ENCODE peak calls at places on chromosomes 6 and 20, in ten cellular contexts. H is AG10803, I is endodermal cell, F is neural progenitor cell, U is fibroblast of mammary gland, P is left ventricle myocardium inferior, W is cardiac muscle cell, R is astrocyte, G is tibial artery, T is A549. J is an unnamed sample.
A peak's percentile ranks its signal among the peaks of the same experiment; 100 is the strongest.

GRCh38 chr6:41200901-41201783 is at the start of gene TREML2:
- DNase-seq in I (peak; percentile 49), T (no peak), U (no peak), R (no peak), P (no peak), F (no peak), W (no peak), G (no peak), H (no peak), J (no peak)

GRCh38 chr20:32918296-32918695 is 59.6 kb downstream of the EFCAB8 start:
- DNase-seq in G (no peak), U (no peak), F (no peak), P (no peak), R (no peak), I (peak; percentile 47), H (no peak), W (no peak), T (no peak), J (no peak)

GRCh38 chr6:142694054-142694453 is 250.9 kb downstream of the HIVEP2 start:
- DNase-seq in W (no peak), F (no peak), G (no peak), U (peak; percentile 59), P (no peak), H (peak; percentile 59), T (no peak), R (peak; percentile 69), I (no peak), J (no peak)

GRCh38 chr20:35954907-35955251 is 577 bp upstream of the SCAND1 start:
- DNase-seq in F (no peak), P (no peak), I (no peak), W (no peak), H (peak; percentile 43), T (no peak), G (no peak), U (peak; percentile 60), R (peak; percentile 29), J (peak; percentile 46)

GRCh38 chr6:39823187-39823815 is 31.1 kb downstream of the DAAM2 start:
- DNase-seq in F (no peak), I (no peak), R (no peak), T (no peak), H (no peak), U (peak; percentile 61), G (peak; percentile 82), W (no peak), P (peak; percentile 73), J (no peak)

GRCh38 chr20:41299899-41300298 is 17.6 kb downstream of the ZHX3 start:
- DNase-seq in T (no peak), F (no peak), G (no peak), P (no peak), R (no peak), H (peak; percentile 62), I (no peak), W (no peak), U (no peak), J (no peak)

GRCh38 chr6:168956884-168957730 is 296.5 kb downstream of the THBS2 start:
- DNase-seq in R (peak; percentile 65), U (peak; percentile 86), G (peak; percentile 83), H (peak; percentile 88), P (peak; percentile 54), W (peak; percentile 71), F (peak; percentile 78), T (peak; percentile 60), I (peak; percentile 87), J (peak; percentile 12)

GRCh38 chr6:70590387-70590786 is 23.7 kb downstream of the SDHAF4 start:
- DNase-seq in F (no peak), W (no peak), U (no peak), R (no peak), I (no peak), H (no peak), T (no peak), G (no peak), P (no peak), J (no peak)

GRCh38 chr6:88251261-88251660 is 85.1 kb upstream of the CNR1 start:
- DNase-seq in F (no peak), I (no peak), R (no peak), U (no peak), P (no peak), H (no peak), T (no peak), W (no peak), G (no peak), J (no peak)

GRCh38 chr6:130136803-130137202 is 85.9 kb downstream of the SAMD3 start:
- DNase-seq in P (no peak), W (no peak), U (peak; percentile 12), I (no peak), F (no peak), G (no peak), H (no peak), T (no peak), R (peak; percentile 18), J (no peak)

GRCh38 chr20:45861157-45862075 is 4.0 kb downstream of the ZSWIM3 start:
- DNase-seq in T (no peak), H (no peak), W (no peak), P (no peak), F (no peak), I (no peak), G (no peak), R (no peak), U (no peak), J (no peak)

GRCh38 chr6:57822896-57823358 is 505.5 kb downstream of the PRIM2 start:
- DNase-seq in F (peak; percentile 4), H (no peak), P (no peak), I (peak; percentile 78), R (no peak), U (peak; percentile 94), G (no peak), T (peak; percentile 8), W (no peak), J (no peak)

GRCh38 chr6:6912841-6913240 is 194.9 kb upstream of the RREB1 start:
- DNase-seq in I (no peak), P (no peak), U (no peak), H (no peak), T (no peak), R (no peak), G (no peak), F (no peak), W (no peak), J (no peak)

GRCh38 chr6:53896237-53896636 is 101.4 kb downstream of the LRRC1 start:
- DNase-seq in G (no peak), U (no peak), F (no peak), P (no peak), R (peak; percentile 54), T (peak; percentile 2), I (no peak), W (peak; percentile 34), H (peak; percentile 53), J (peak; percentile 43)

GRCh38 chr6:44104661-44105060 is 22.6 kb downstream of the MRPL14 start:
- DNase-seq in H (no peak), F (no peak), G (no peak), U (peak; percentile 50), I (no peak), R (no peak), W (no peak), T (no peak), P (peak; percentile 47), J (no peak)

GRCh38 chr20:58103961-58104360 is 124.5 kb downstream of the ANKRD60 start:
- DNase-seq in I (no peak), R (no peak), P (no peak), G (no peak), U (no peak), W (no peak), H (no peak), F (no peak), T (no peak), J (no peak)

GRCh38 chr20:58100731-58101356 is 127.6 kb downstream of the ANKRD60 start:
- DNase-seq in U (no peak), W (no peak), P (no peak), R (no peak), F (no peak), I (no peak), H (no peak), G (no peak), T (no peak), J (no peak)

GRCh38 chr20:58102252-58102651 is 126.2 kb downstream of the ANKRD60 start:
- DNase-seq in F (no peak), W (no peak), G (no peak), U (no peak), H (peak; percentile 87), I (no peak), P (no peak), T (no peak), R (peak; percentile 75), J (peak; percentile 72)

GRCh38 chr20:58103517-58103904 is 124.9 kb downstream of the ANKRD60 start:
- DNase-seq in T (no peak), G (no peak), U (no peak), F (no peak), W (no peak), R (no peak), I (no peak), H (no peak), P (no peak), J (no peak)

GRCh38 chr20:58102744-58103516 is 125.5 kb downstream of the ANKRD60 start:
- DNase-seq in I (no peak), G (no peak), R (peak; percentile 82), T (no peak), F (no peak), P (no peak), W (no peak), H (peak; percentile 41), U (peak; percentile 35), J (peak; percentile 64)
- H3K4me3 ChIP-seq in I (no peak overlapping the region), G (no peak overlapping the region), R (no peak overlapping the region), T (no peak overlapping the region), F (no peak overlapping the region), P (no peak overlapping the region), W (no peak overlapping the region), H (no peak overlapping the region), U (no peak overlapping the region), J (no peak overlapping the region)

GRCh38 chr6:158999669-159000403 is at the start of gene RSPH3:
- DNase-seq in P (peak; percentile 93), T (peak; percentile 95), F (peak; percentile 96), R (peak; percentile 87), G (peak; percentile 95), U (peak; percentile 85), I (peak; percentile 99), W (peak; percentile 97), H (peak; percentile 88), J (peak; percentile 91)
- TF ChIP-seq CTCF in P (peak; percentile 33), T (peak; percentile 18), F (peak; percentile 31), R (no peak), G (peak; percentile 14), U (no peak), I (peak; percentile 52), W (no peak), H (peak; percentile 28), J (peak; percentile 17)

DNA sequence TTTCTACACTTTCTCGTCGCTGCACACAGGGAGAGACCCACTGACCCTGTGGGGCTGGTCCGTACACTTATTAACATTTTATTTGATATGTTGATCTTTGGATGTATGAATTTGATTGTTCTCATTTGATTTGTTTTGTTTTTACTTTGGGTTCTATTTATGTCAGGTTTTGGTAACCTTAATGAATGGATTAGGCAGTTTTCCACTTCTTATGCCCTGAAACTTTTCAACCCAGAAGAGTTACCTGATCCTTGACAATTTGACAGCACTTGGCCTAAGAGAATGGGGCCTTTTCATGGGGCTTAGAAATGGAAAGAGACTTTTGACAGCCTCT is 23.6 kb downstream of the GPX6 start:
- DNase-seq in U (no peak), T (no peak), F (no peak), I (no peak), P (no peak), H (no peak), G (no peak), W (no peak), R (no peak), J (no peak)
- H3K4me3 ChIP-seq in U (no peak overlapping the region), T (no peak overlapping the region), F (no peak overlapping the region), I (no peak overlapping the region), P (no peak overlapping the region), H (no peak overlapping the region), G (no peak overlapping the region), W (no peak overlapping the region), R (no peak overlapping the region), J (no peak overlapping the region)

GRCh38 chr20:51042657-51043247 is 19.8 kb upstream of the KCNG1 start:
- DNase-seq in R (no peak), G (no peak), U (no peak), I (peak; percentile 87), P (no peak), W (no peak), F (peak; percentile 53), H (no peak), T (no peak), J (no peak)
- TF ChIP-seq CTCF in R (no peak), G (no peak), U (peak; percentile 14), I (peak; percentile 86), P (no peak), W (peak; percentile 31), F (peak; percentile 55), H (peak; percentile 31), T (no peak), J (peak; percentile 44)